ENCODE peak calls at places on chromosomes 1 and 21, in seven cellular contexts. One of them, this sample, is unnamed.

GRCh38 chr1:100523038-100523649 is 14.8 kb upstream of the GPR88 start:
- DNase-seq in fibroblast of lung: no peak
- DNase-seq in breast epithelium: no peak
- DNase-seq in GM23338: no peak
- DNase-seq in adrenal gland: no peak
- DNase-seq in A549: no peak
- DNase-seq in IMR-90: peak
- DNase-seq in this sample: no peak

GRCh38 chr1:180838535-180838934 is 74.2 kb upstream of the KIAA1614 start:
- DNase-seq in GM23338: no peak
- DNase-seq in A549: no peak
- DNase-seq in adrenal gland: no peak
- DNase-seq in IMR-90: no peak
- DNase-seq in breast epithelium: no peak
- DNase-seq in fibroblast of lung: no peak
- DNase-seq in this sample: no peak

GRCh38 chr1:159012495-159012894 is 2.8 kb downstream of the IFI16 start:
- DNase-seq in adrenal gland: no peak
- DNase-seq in IMR-90: peak
- DNase-seq in GM23338: no peak
- DNase-seq in A549: no peak
- DNase-seq in fibroblast of lung: peak
- DNase-seq in breast epithelium: no peak
- DNase-seq in this sample: no peak

GRCh38 chr1:178645826-178646200 is 79.2 kb upstream of the RALGPS2 start:
- DNase-seq in adrenal gland: no peak
- DNase-seq in IMR-90: peak
- DNase-seq in fibroblast of lung: peak
- DNase-seq in A549: no peak
- DNase-seq in breast epithelium: no peak
- DNase-seq in GM23338: no peak
- DNase-seq in this sample: no peak

GRCh38 chr1:187551061-187551460 is 722.3 kb downstream of the PLA2G4A start:
- DNase-seq in fibroblast of lung: no peak
- DNase-seq in GM23338: peak
- DNase-seq in A549: peak
- DNase-seq in adrenal gland: no peak
- DNase-seq in breast epithelium: no peak
- DNase-seq in IMR-90: no peak
- DNase-seq in this sample: no peak

GRCh38 chr1:11925938-11926292 is 312 bp downstream of the KIAA2013 start:
- DNase-seq in IMR-90: no peak
- DNase-seq in GM23338: no peak
- DNase-seq in A549: no peak
- DNase-seq in breast epithelium: no peak
- DNase-seq in fibroblast of lung: no peak
- DNase-seq in adrenal gland: no peak
- DNase-seq in this sample: no peak

GRCh38 chr1:3886106-3886670 is 13.9 kb downstream of the C1orf174 start:
- DNase-seq in GM23338: no peak
- DNase-seq in A549: no peak
- DNase-seq in breast epithelium: no peak
- DNase-seq in adrenal gland: no peak
- DNase-seq in fibroblast of lung: no peak
- DNase-seq in IMR-90: no peak
- DNase-seq in this sample: no peak

GRCh38 chr1:209455133-209455532 is 128.4 kb upstream of the CAMK1G start:
- DNase-seq in adrenal gland: no peak
- DNase-seq in IMR-90: peak
- DNase-seq in GM23338: no peak
- DNase-seq in breast epithelium: no peak
- DNase-seq in fibroblast of lung: peak
- DNase-seq in A549: no peak
- DNase-seq in this sample: no peak

GRCh38 chr1:220527279-220528048 is 472 bp upstream of the MARK1 start:
- DNase-seq in breast epithelium: no peak
- DNase-seq in A549: no peak
- DNase-seq in IMR-90: no peak
- DNase-seq in adrenal gland: peak
- DNase-seq in GM23338: peak
- DNase-seq in fibroblast of lung: peak
- DNase-seq in this sample: no peak

GRCh38 chr1:200038645-200038986 is 11.1 kb downstream of the NR5A2 start:
- DNase-seq in GM23338: peak
- DNase-seq in fibroblast of lung: no peak
- DNase-seq in IMR-90: no peak
- DNase-seq in A549: no peak
- DNase-seq in adrenal gland: no peak
- DNase-seq in breast epithelium: no peak
- DNase-seq in this sample: no peak

GRCh38 chr1:111615874-111616715 is 3.5 kb upstream of the RAP1A start:
- DNase-seq in A549: no peak
- DNase-seq in GM23338: no peak
- DNase-seq in fibroblast of lung: no peak
- DNase-seq in adrenal gland: no peak
- DNase-seq in breast epithelium: no peak
- DNase-seq in IMR-90: peak
- DNase-seq in this sample: no peak

GRCh38 chr1:225509376-225509707 is 81.5 kb upstream of the LBR start:
- DNase-seq in IMR-90: no peak
- DNase-seq in adrenal gland: no peak
- DNase-seq in fibroblast of lung: no peak
- DNase-seq in A549: no peak
- DNase-seq in breast epithelium: no peak
- DNase-seq in GM23338: no peak
- DNase-seq in this sample: no peak

GRCh38 chr1:6785721-6786505 is 659 bp downstream of the CAMTA1 start:
- DNase-seq in IMR-90: peak
- DNase-seq in adrenal gland: no peak
- DNase-seq in breast epithelium: no peak
- DNase-seq in fibroblast of lung: no peak
- DNase-seq in A549: peak
- DNase-seq in GM23338: peak
- DNase-seq in this sample: no peak

GRCh38 chr1:99445486-99445885 is 181.2 kb downstream of the PLPPR4 start:
- DNase-seq in adrenal gland: no peak
- DNase-seq in GM23338: no peak
- DNase-seq in IMR-90: peak
- DNase-seq in A549: no peak
- DNase-seq in breast epithelium: no peak
- DNase-seq in fibroblast of lung: peak
- DNase-seq in this sample: no peak

GRCh38 chr1:221732052-221732451 is 9.8 kb downstream of the DUSP10 start:
- DNase-seq in adrenal gland: no peak
- DNase-seq in GM23338: no peak
- DNase-seq in fibroblast of lung: no peak
- DNase-seq in A549: no peak
- DNase-seq in breast epithelium: no peak
- DNase-seq in IMR-90: no peak
- DNase-seq in this sample: no peak

GRCh38 chr21:41634858-41635257 is 126.9 kb upstream of the TMPRSS2 start:
- DNase-seq in fibroblast of lung: peak
- DNase-seq in breast epithelium: no peak
- DNase-seq in GM23338: no peak
- DNase-seq in IMR-90: peak
- DNase-seq in adrenal gland: no peak
- DNase-seq in A549: no peak
- DNase-seq in this sample: peak

GRCh38 chr1:181144238-181144637 is 55.7 kb downstream of the IER5 start:
- DNase-seq in adrenal gland: no peak
- DNase-seq in fibroblast of lung: no peak
- DNase-seq in breast epithelium: no peak
- DNase-seq in A549: no peak
- DNase-seq in GM23338: no peak
- DNase-seq in IMR-90: no peak
- DNase-seq in this sample: no peak

GRCh38 chr1:237482777-237483176 is 407.9 kb downstream of the ZP4 start:
- DNase-seq in IMR-90: no peak
- DNase-seq in GM23338: no peak
- DNase-seq in breast epithelium: no peak
- DNase-seq in A549: no peak
- DNase-seq in adrenal gland: no peak
- DNase-seq in fibroblast of lung: no peak
- DNase-seq in this sample: no peak

GRCh38 chr1:22112505-22112904 is 30.4 kb downstream of the WNT4 start:
- DNase-seq in A549: no peak
- DNase-seq in fibroblast of lung: no peak
- DNase-seq in IMR-90: peak
- DNase-seq in GM23338: no peak
- DNase-seq in breast epithelium: no peak
- DNase-seq in adrenal gland: no peak
- DNase-seq in this sample: no peak

GRCh38 chr1:30953685-30954084 is 45.1 kb upstream of the SDC3 start:
- DNase-seq in IMR-90: no peak
- DNase-seq in adrenal gland: no peak
- DNase-seq in GM23338: no peak
- DNase-seq in breast epithelium: no peak
- DNase-seq in A549: no peak
- DNase-seq in fibroblast of lung: no peak
- DNase-seq in this sample: no peak

GRCh38 chr1:2257245-2257627 is 29.1 kb downstream of the SKI start:
- DNase-seq in breast epithelium: no peak
- DNase-seq in IMR-90: no peak
- DNase-seq in GM23338: peak
- DNase-seq in A549: no peak
- DNase-seq in fibroblast of lung: peak
- DNase-seq in adrenal gland: no peak
- DNase-seq in this sample: no peak

GRCh38 chr1:216937491-216937890 is 214.3 kb upstream of the ESRRG start:
- DNase-seq in A549: no peak
- DNase-seq in IMR-90: no peak
- DNase-seq in breast epithelium: no peak
- DNase-seq in GM23338: peak
- DNase-seq in fibroblast of lung: no peak
- DNase-seq in adrenal gland: no peak
- DNase-seq in this sample: no peak

DNA sequence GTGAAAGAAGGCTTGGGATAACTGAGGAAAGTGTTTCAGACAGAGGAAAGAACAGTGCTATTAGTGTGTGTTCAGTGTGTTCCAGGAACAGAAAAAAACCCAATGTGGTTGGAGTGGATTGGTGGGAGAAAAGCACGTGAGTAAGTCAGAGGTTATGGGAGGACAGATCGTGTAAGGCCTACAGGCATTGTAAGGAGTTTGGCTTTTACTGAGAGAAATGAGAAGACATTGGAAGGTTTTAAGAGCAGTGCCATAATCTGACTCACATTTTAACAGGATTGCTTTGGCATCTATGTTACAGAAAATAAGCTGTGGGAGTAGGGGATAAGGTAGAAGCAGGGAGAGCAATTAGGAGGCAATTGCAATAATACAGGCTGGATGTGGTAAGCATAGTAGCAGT is 4.8 kb downstream of the ARPC5 start:
- DNase-seq in fibroblast of lung: peak
- DNase-seq in IMR-90: peak
- DNase-seq in breast epithelium: no peak
- DNase-seq in A549: no peak
- DNase-seq in GM23338: no peak
- DNase-seq in adrenal gland: no peak
- DNase-seq in this sample: no peak
- H3K27ac ChIP-seq in fibroblast of lung: no peak
- H3K27ac ChIP-seq in IMR-90: peak
- H3K27ac ChIP-seq in breast epithelium: peak
- H3K27ac ChIP-seq in A549: no peak
- H3K27ac ChIP-seq in GM23338: no peak
- H3K27ac ChIP-seq in adrenal gland: no peak
- H3K27ac ChIP-seq in this sample: peak

GRCh38 chr1:203443296-203443695 is 32.3 kb upstream of the PRELP start:
- DNase-seq in A549: no peak
- DNase-seq in adrenal gland: no peak
- DNase-seq in IMR-90: no peak
- DNase-seq in breast epithelium: no peak
- DNase-seq in fibroblast of lung: no peak
- DNase-seq in GM23338: peak
- DNase-seq in this sample: no peak
- H3K27ac ChIP-seq in A549: no peak
- H3K27ac ChIP-seq in adrenal gland: no peak
- H3K27ac ChIP-seq in IMR-90: no peak
- H3K27ac ChIP-seq in breast epithelium: no peak
- H3K27ac ChIP-seq in fibroblast of lung: no peak
- H3K27ac ChIP-seq in GM23338: no peak
- H3K27ac ChIP-seq in this sample: no peak

DNA sequence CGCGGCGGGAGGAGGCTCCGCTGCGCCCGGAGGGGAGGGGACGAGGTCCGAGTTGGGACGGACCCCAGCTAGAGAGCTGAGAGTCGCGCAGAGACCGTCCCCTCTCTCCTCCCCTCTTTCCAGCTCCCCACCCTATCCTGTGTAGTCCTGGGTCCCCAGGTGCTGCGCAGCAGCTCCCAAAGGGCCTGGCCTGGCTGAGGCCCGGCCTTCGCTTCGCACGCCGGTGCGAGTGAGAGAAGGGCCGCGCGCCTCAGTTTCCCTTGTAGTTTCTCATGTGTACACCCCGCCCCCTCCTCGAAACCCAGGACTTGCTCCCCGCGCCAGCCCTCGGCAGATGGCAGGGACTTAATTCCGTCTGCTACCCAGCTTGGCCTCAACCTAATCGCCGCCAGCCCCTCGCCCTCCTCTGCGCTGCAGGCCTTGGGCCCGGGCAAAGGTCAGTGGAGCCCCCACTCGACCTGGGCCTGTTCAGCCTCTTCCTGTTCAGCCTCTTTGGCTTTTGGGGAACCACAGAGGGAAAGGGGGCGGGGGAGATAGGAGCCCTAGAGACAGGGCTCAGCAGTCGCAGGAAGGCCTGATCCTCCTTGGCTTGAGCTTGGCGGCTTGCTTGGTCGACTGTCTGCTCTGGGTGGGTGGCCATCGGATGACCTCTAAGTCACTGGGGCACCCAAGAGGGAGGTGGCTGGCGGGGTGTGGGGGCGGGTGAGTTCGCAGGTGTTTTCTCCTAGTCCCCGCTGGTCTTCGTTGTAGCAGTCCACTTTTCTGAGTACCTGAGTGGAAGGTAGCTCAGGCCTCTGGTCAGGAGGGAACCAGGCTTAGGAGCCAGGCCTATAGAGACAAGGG is 1.0 kb downstream of the ZNF687 start:
- DNase-seq in breast epithelium: no peak
- DNase-seq in IMR-90: no peak
- DNase-seq in A549: no peak
- DNase-seq in fibroblast of lung: peak
- DNase-seq in GM23338: peak
- DNase-seq in adrenal gland: peak
- DNase-seq in this sample: no peak
- H3K27ac ChIP-seq in breast epithelium: peak
- H3K27ac ChIP-seq in IMR-90: peak
- H3K27ac ChIP-seq in A549: peak
- H3K27ac ChIP-seq in fibroblast of lung: peak
- H3K27ac ChIP-seq in GM23338: peak
- H3K27ac ChIP-seq in adrenal gland: peak
- H3K27ac ChIP-seq in this sample: peak

GRCh38 chr21:34869541-34869940 is 179.6 kb downstream of the RUNX1 start:
- DNase-seq in breast epithelium: no peak
- DNase-seq in IMR-90: no peak
- DNase-seq in A549: no peak
- DNase-seq in GM23338: no peak
- DNase-seq in adrenal gland: no peak
- DNase-seq in fibroblast of lung: no peak
- DNase-seq in this sample: no peak
- H3K27ac ChIP-seq in breast epithelium: peak
- H3K27ac ChIP-seq in IMR-90: peak
- H3K27ac ChIP-seq in A549: no peak
- H3K27ac ChIP-seq in GM23338: no peak
- H3K27ac ChIP-seq in adrenal gland: no peak
- H3K27ac ChIP-seq in fibroblast of lung: peak
- H3K27ac ChIP-seq in this sample: no peak

GRCh38 chr1:119102051-119102450 is 38.4 kb downstream of the WARS2 start:
- DNase-seq in fibroblast of lung: no peak
- DNase-seq in IMR-90: no peak
- DNase-seq in breast epithelium: no peak
- DNase-seq in adrenal gland: no peak
- DNase-seq in GM23338: no peak
- DNase-seq in A549: no peak
- DNase-seq in this sample: no peak
- H3K27ac ChIP-seq in fibroblast of lung: no peak
- H3K27ac ChIP-seq in IMR-90: no peak
- H3K27ac ChIP-seq in breast epithelium: peak
- H3K27ac ChIP-seq in adrenal gland: no peak
- H3K27ac ChIP-seq in GM23338: no peak
- H3K27ac ChIP-seq in A549: no peak
- H3K27ac ChIP-seq in this sample: no peak

This sample was measured in epithelial cell of prostate.